ENCODE peak calls at places on chromosome 21, in five cellular contexts. N is foreskin fibroblast, T is left lung, I is epithelial cell of proximal tubule, E is GM23338. A is an unnamed sample.

GRCh38 chr21:39003982-39004775 is 179.1 kb downstream of the PSMG1 start:
- DNase-seq in N (peak), T (peak), I (no peak), E (no peak), A (peak)

GRCh38 chr21:29201186-29201585 is 70.7 kb downstream of the MAP3K7CL start:
- DNase-seq in N (no peak), T (no peak), I (no peak), E (no peak), A (no peak)

GRCh38 chr21:36120304-36120902 is 14.5 kb upstream of the CBR3 start:
- DNase-seq in N (no peak), T (no peak), I (no peak), E (no peak), A (no peak)

GRCh38 chr21:15749045-15749867 is 19.5 kb downstream of the USP25 start:
- DNase-seq in N (no peak), T (no peak), I (no peak), E (no peak), A (peak)

GRCh38 chr21:32698971-32699693 is 28.7 kb downstream of the SYNJ1 start:
- DNase-seq in N (no peak), T (no peak), I (no peak), E (no peak), A (no peak)

GRCh38 chr21:34781508-34781907 is 112.7 kb downstream of the CLIC6 start:
- DNase-seq in N (no peak), T (no peak), I (no peak), E (no peak), A (no peak)

GRCh38 chr21:35743571-35743970 is 316.8 kb downstream of the SETD4 start:
- DNase-seq in N (no peak), T (no peak), I (no peak), E (no peak), A (peak)

GRCh38 chr21:31986035-31986856 is 113.4 kb downstream of the HUNK start:
- DNase-seq in N (no peak), T (no peak), I (no peak), E (no peak), A (no peak)

GRCh38 chr21:41167348-41168342 is at the start of gene BACE2:
- DNase-seq in N (peak), T (peak), I (no peak), E (peak), A (peak)

GRCh38 chr21:34157456-34158025 is 84.2 kb downstream of the MRPS6 start:
- DNase-seq in N (no peak), T (no peak), I (peak), E (no peak), A (no peak)

GRCh38 chr21:35004289-35004688 is 44.8 kb downstream of the RUNX1 start:
- DNase-seq in N (no peak), T (no peak), I (no peak), E (no peak), A (no peak)

GRCh38 chr21:43303240-43304178 is 123.4 kb downstream of the SIK1 start:
- DNase-seq in N (no peak), T (peak), I (no peak), E (no peak), A (no peak)

GRCh38 chr21:35311985-35312384 is 262.9 kb upstream of the RUNX1 start:
- DNase-seq in N (no peak), T (no peak), I (no peak), E (no peak), A (no peak)

GRCh38 chr21:24994717-24995116 is 612.6 kb downstream of the MRPL39 start:
- DNase-seq in N (no peak), T (no peak), I (no peak), E (no peak), A (no peak)
- H3K4me3 ChIP-seq in N (no peak), T (no peak), I (no peak), E (no peak), A (no peak)

GRCh38 chr21:37272897-37273296 is 5.8 kb upstream of the VPS26C start:
- DNase-seq in N (no peak), T (no peak), I (no peak), E (no peak), A (no peak)

GRCh38 chr21:37273911-37274690 is 7.0 kb upstream of the VPS26C start:
- DNase-seq in N (no peak), T (no peak), I (no peak), E (no peak), A (no peak)

GRCh38 chr21:37270576-37271365 is 3.6 kb upstream of the VPS26C start:
- DNase-seq in N (no peak), T (no peak), I (no peak), E (no peak), A (no peak)

GRCh38 chr21:37276377-37276776 is 9.2 kb upstream of the VPS26C start:
- DNase-seq in N (no peak), T (no peak), I (no peak), E (no peak), A (no peak)

GRCh38 chr21:37273440-37273839 is 6.3 kb upstream of the VPS26C start:
- DNase-seq in N (no peak), T (no peak), I (no peak), E (peak), A (no peak)
- H3K4me3 ChIP-seq in N (no peak), T (no peak), I (no peak), E (peak), A (no peak)

DNA sequence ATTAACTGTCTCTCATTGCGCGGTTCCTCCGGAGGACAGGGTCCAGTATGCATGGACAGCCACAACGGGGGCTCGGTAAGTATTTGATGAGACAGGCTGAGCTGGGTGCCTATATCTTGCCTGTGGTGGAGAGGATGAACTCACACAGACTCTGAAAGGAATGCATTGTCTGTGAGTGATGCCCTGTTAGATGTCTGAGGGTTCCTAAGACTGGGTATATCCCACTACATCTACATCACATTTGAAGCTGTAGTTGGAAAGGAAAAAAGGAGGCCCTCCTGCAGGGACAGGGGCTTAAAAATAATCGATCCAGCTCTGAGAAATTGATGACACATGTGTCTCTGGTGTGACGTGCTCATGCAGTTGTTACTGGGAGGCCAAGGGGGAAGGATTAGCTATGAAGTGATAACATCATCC is 1.9 kb downstream of the ADARB1 start:
- DNase-seq in N (no peak), T (no peak), I (no peak), E (no peak), A (no peak)
- H3K4me3 ChIP-seq in N (no peak), T (peak), I (no peak), E (no peak), A (no peak)

DNA sequence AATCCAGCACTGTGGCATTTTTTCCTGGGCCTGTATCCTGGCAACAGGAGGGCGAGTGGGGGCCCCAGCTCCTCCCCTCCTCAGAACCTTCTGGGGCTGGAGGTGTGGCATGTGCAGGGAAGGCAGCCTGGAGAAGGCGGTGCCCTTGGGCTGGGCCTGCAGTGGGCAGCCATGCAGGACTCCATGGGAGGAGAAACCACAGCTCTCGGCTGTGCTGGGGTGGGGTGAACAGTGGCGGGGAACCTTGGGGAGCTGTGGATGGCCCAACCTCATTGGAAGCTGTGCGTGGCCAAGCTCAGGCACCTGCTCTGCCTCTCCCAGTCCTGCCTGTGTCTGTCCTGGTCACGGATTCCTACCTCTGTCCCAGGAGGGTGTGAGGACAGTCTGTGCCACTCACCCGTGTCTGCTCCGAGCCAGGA is 15.7 kb downstream of the COL18A1 start:
- DNase-seq in N (no peak), T (no peak), I (no peak), E (no peak), A (no peak)
- H3K4me3 ChIP-seq in N (no peak), T (no peak), I (no peak), E (no peak), A (no peak)

GRCh38 chr21:44962481-44962966 is 22.7 kb downstream of the SLX9 start:
- DNase-seq in N (peak), T (no peak), I (peak), E (no peak), A (peak)

GRCh38 chr21:44964381-44964780 is 24.6 kb downstream of the SLX9 start:
- DNase-seq in N (no peak), T (no peak), I (no peak), E (no peak), A (no peak)

GRCh38 chr21:44967082-44968047 is 27.5 kb downstream of the SLX9 start:
- DNase-seq in N (no peak), T (no peak), I (no peak), E (no peak), A (no peak)

GRCh38 chr21:44966135-44967081 is 26.6 kb downstream of the SLX9 start:
- DNase-seq in N (no peak), T (no peak), I (no peak), E (no peak), A (no peak)

GRCh38 chr21:44965251-44966022 is 25.6 kb downstream of the SLX9 start:
- DNase-seq in N (peak), T (no peak), I (no peak), E (no peak), A (peak)
- H3K4me3 ChIP-seq in N (no peak), T (no peak), I (no peak), E (no peak), A (no peak)

A was measured in fibroblast of mammary gland.